ENCODE peak calls at places on chromosomes 4 and X, in six cellular contexts. One of them, this sample, is unnamed.

GRCh38 chr4:65170768-65171514 is 499.3 kb downstream of the EPHA5 start:
- DNase-seq in astrocyte of the spinal cord: no peak
- DNase-seq in lower leg skin: no peak
- DNase-seq in mucosa of descending colon: no peak
- DNase-seq in A549: no peak
- DNase-seq in fibroblast of mammary gland: no peak
- DNase-seq in this sample: no peak

GRCh38 chrX:40068048-40068447 is 29.7 kb downstream of the BCOR start:
- DNase-seq in fibroblast of mammary gland: peak
- DNase-seq in astrocyte of the spinal cord: no peak
- DNase-seq in A549: peak
- DNase-seq in lower leg skin: no peak
- DNase-seq in mucosa of descending colon: no peak
- DNase-seq in this sample: peak

GRCh38 chr4:27861381-27861787 is 1000.7 kb downstream of the STIM2 start:
- DNase-seq in lower leg skin: no peak
- DNase-seq in mucosa of descending colon: no peak
- DNase-seq in A549: peak
- DNase-seq in fibroblast of mammary gland: peak
- DNase-seq in astrocyte of the spinal cord: peak
- DNase-seq in this sample: peak

GRCh38 chr4:42995343-42995944 is 102.9 kb downstream of the GRXCR1 start:
- DNase-seq in lower leg skin: no peak
- DNase-seq in A549: peak
- DNase-seq in astrocyte of the spinal cord: peak
- DNase-seq in mucosa of descending colon: no peak
- DNase-seq in fibroblast of mammary gland: peak
- DNase-seq in this sample: peak

GRCh38 chr4:60944070-60944469 is 256.1 kb upstream of the ADGRL3 start:
- DNase-seq in astrocyte of the spinal cord: no peak
- DNase-seq in lower leg skin: no peak
- DNase-seq in A549: peak
- DNase-seq in mucosa of descending colon: no peak
- DNase-seq in fibroblast of mammary gland: no peak
- DNase-seq in this sample: no peak

GRCh38 chrX:99301990-99302389 is 1108.1 kb downstream of the PCDH19 start:
- DNase-seq in astrocyte of the spinal cord: no peak
- DNase-seq in fibroblast of mammary gland: peak
- DNase-seq in lower leg skin: no peak
- DNase-seq in A549: peak
- DNase-seq in mucosa of descending colon: no peak
- DNase-seq in this sample: peak

GRCh38 chr4:107060388-107060787 is 24.3 kb upstream of the DKK2 start:
- DNase-seq in fibroblast of mammary gland: peak
- DNase-seq in A549: no peak
- DNase-seq in astrocyte of the spinal cord: no peak
- DNase-seq in lower leg skin: no peak
- DNase-seq in mucosa of descending colon: no peak
- DNase-seq in this sample: no peak

GRCh38 chr4:141020801-141021261 is 112.4 kb downstream of the RNF150 start:
- DNase-seq in mucosa of descending colon: no peak
- DNase-seq in fibroblast of mammary gland: peak
- DNase-seq in astrocyte of the spinal cord: peak
- DNase-seq in lower leg skin: no peak
- DNase-seq in A549: no peak
- DNase-seq in this sample: no peak

GRCh38 chrX:121836000-121836399 is 788.6 kb downstream of the GLUD2 start:
- DNase-seq in fibroblast of mammary gland: no peak
- DNase-seq in lower leg skin: no peak
- DNase-seq in mucosa of descending colon: no peak
- DNase-seq in A549: no peak
- DNase-seq in astrocyte of the spinal cord: no peak
- DNase-seq in this sample: no peak

GRCh38 chr4:149933883-149934282 is 118.2 kb upstream of the IQCM start:
- DNase-seq in astrocyte of the spinal cord: no peak
- DNase-seq in fibroblast of mammary gland: peak
- DNase-seq in A549: no peak
- DNase-seq in lower leg skin: no peak
- DNase-seq in mucosa of descending colon: no peak
- DNase-seq in this sample: no peak

GRCh38 chr4:40316333-40316781 is 18.8 kb upstream of the CHRNA9 start:
- DNase-seq in fibroblast of mammary gland: peak
- DNase-seq in astrocyte of the spinal cord: peak
- DNase-seq in lower leg skin: no peak
- DNase-seq in mucosa of descending colon: peak
- DNase-seq in A549: peak
- DNase-seq in this sample: peak

GRCh38 chrX:22652596-22652995 is 347.2 kb upstream of the DDX53 start:
- DNase-seq in astrocyte of the spinal cord: peak
- DNase-seq in fibroblast of mammary gland: peak
- DNase-seq in A549: peak
- DNase-seq in lower leg skin: no peak
- DNase-seq in mucosa of descending colon: peak
- DNase-seq in this sample: no peak

GRCh38 chr4:164108971-164109370 is 614.5 kb downstream of the TMA16 start:
- DNase-seq in astrocyte of the spinal cord: no peak
- DNase-seq in fibroblast of mammary gland: no peak
- DNase-seq in lower leg skin: no peak
- DNase-seq in mucosa of descending colon: no peak
- DNase-seq in A549: no peak
- DNase-seq in this sample: no peak

GRCh38 chr4:131113704-131114103 is 2017.8 kb downstream of the C4orf33 start:
- DNase-seq in lower leg skin: no peak
- DNase-seq in fibroblast of mammary gland: no peak
- DNase-seq in astrocyte of the spinal cord: no peak
- DNase-seq in A549: no peak
- DNase-seq in mucosa of descending colon: no peak
- DNase-seq in this sample: no peak

GRCh38 chr4:16884673-16885460 is 13.6 kb downstream of the LDB2 start:
- DNase-seq in astrocyte of the spinal cord: no peak
- DNase-seq in lower leg skin: no peak
- DNase-seq in fibroblast of mammary gland: no peak
- DNase-seq in mucosa of descending colon: no peak
- DNase-seq in A549: no peak
- DNase-seq in this sample: no peak

GRCh38 chr4:158163941-158164665 is 8.7 kb downstream of the GASK1B start:
- DNase-seq in mucosa of descending colon: no peak
- DNase-seq in astrocyte of the spinal cord: no peak
- DNase-seq in A549: no peak
- DNase-seq in lower leg skin: no peak
- DNase-seq in fibroblast of mammary gland: peak
- DNase-seq in this sample: no peak

GRCh38 chr4:82594466-82594865 is 32.7 kb upstream of the TMEM150C start:
- DNase-seq in lower leg skin: no peak
- DNase-seq in mucosa of descending colon: no peak
- DNase-seq in A549: no peak
- DNase-seq in astrocyte of the spinal cord: no peak
- DNase-seq in fibroblast of mammary gland: no peak
- DNase-seq in this sample: no peak

GRCh38 chr4:122525865-122526264 is 69.3 kb upstream of the IL2 start:
- DNase-seq in A549: peak
- DNase-seq in lower leg skin: no peak
- DNase-seq in astrocyte of the spinal cord: no peak
- DNase-seq in fibroblast of mammary gland: peak
- DNase-seq in mucosa of descending colon: no peak
- DNase-seq in this sample: no peak

GRCh38 chrX:118346258-118347094 is 570 bp downstream of the WDR44 start:
- DNase-seq in lower leg skin: peak
- DNase-seq in astrocyte of the spinal cord: peak
- DNase-seq in fibroblast of mammary gland: no peak
- DNase-seq in A549: peak
- DNase-seq in mucosa of descending colon: peak
- DNase-seq in this sample: peak
- TF ChIP-seq CTCF in lower leg skin: no peak
- TF ChIP-seq CTCF in astrocyte of the spinal cord: no peak
- TF ChIP-seq CTCF in fibroblast of mammary gland: no peak
- TF ChIP-seq CTCF in A549: no peak
- TF ChIP-seq CTCF in mucosa of descending colon: no peak
- TF ChIP-seq CTCF in this sample: no peak

GRCh38 chrX:150364347-150365050 is 1.4 kb downstream of the MAMLD1 start:
- DNase-seq in mucosa of descending colon: peak
- DNase-seq in astrocyte of the spinal cord: peak
- DNase-seq in lower leg skin: no peak
- DNase-seq in A549: peak
- DNase-seq in fibroblast of mammary gland: no peak
- DNase-seq in this sample: no peak

GRCh38 chrX:150365953-150366911 is 3.1 kb downstream of the MAMLD1 start:
- DNase-seq in A549: peak
- DNase-seq in astrocyte of the spinal cord: peak
- DNase-seq in lower leg skin: peak
- DNase-seq in fibroblast of mammary gland: peak
- DNase-seq in mucosa of descending colon: peak
- DNase-seq in this sample: no peak

GRCh38 chrX:150365051-150365952 is 2.2 kb downstream of the MAMLD1 start:
- DNase-seq in lower leg skin: peak
- DNase-seq in astrocyte of the spinal cord: peak
- DNase-seq in mucosa of descending colon: peak
- DNase-seq in fibroblast of mammary gland: peak
- DNase-seq in A549: peak
- DNase-seq in this sample: no peak

GRCh38 chrX:150363561-150364346 is 637 bp downstream of the MAMLD1 start:
- DNase-seq in astrocyte of the spinal cord: peak
- DNase-seq in lower leg skin: no peak
- DNase-seq in mucosa of descending colon: peak
- DNase-seq in A549: peak
- DNase-seq in fibroblast of mammary gland: peak
- DNase-seq in this sample: no peak

DNA sequence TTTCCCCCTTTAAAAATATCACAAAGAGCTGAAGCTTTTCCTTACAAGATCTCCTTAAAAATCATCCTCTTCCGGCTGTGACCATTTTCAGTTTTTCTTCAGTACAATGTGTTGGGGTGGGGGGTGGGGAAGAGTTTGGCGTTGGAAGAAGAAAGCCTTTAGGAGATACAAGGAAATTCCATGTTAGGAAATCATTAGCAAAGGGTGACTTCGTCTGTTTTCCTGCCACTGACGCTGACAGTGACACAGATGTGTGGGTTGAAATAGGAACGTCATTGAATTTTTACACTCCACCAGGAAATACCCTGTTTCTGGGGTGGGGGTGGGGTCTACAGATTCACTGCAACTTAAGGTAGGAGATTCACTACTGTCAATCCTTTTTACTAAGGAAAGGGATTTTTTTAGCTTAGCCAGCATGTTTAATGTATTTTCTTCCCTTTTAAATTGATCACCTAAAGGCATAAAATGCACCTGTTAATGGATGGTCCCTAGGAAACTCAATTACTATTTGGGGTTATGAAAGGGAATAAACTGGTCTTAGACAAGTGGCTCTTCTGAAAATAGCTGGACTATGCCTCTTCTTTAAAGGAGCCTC is 3.9 kb downstream of the MAMLD1 start:
- DNase-seq in A549: peak
- DNase-seq in fibroblast of mammary gland: peak
- DNase-seq in astrocyte of the spinal cord: peak
- DNase-seq in mucosa of descending colon: no peak
- DNase-seq in lower leg skin: no peak
- DNase-seq in this sample: no peak
- H3K4me3 ChIP-seq in A549: peak
- H3K4me3 ChIP-seq in fibroblast of mammary gland: peak
- H3K4me3 ChIP-seq in astrocyte of the spinal cord: peak
- H3K4me3 ChIP-seq in mucosa of descending colon: no peak
- H3K4me3 ChIP-seq in lower leg skin: no peak
- H3K4me3 ChIP-seq in this sample: no peak

GRCh38 chrX:153379971-153380581 is 21.1 kb downstream of the PNMA6E start:
- DNase-seq in astrocyte of the spinal cord: no peak
- DNase-seq in A549: no peak
- DNase-seq in fibroblast of mammary gland: no peak
- DNase-seq in mucosa of descending colon: no peak
- DNase-seq in lower leg skin: no peak
- DNase-seq in this sample: no peak

GRCh38 chrX:153382563-153383482 is 18.3 kb downstream of the PNMA6E start:
- DNase-seq in fibroblast of mammary gland: no peak
- DNase-seq in mucosa of descending colon: no peak
- DNase-seq in astrocyte of the spinal cord: no peak
- DNase-seq in lower leg skin: no peak
- DNase-seq in A549: no peak
- DNase-seq in this sample: no peak

GRCh38 chrX:153380691-153381090 is 20.5 kb downstream of the PNMA6E start:
- DNase-seq in lower leg skin: no peak
- DNase-seq in mucosa of descending colon: no peak
- DNase-seq in fibroblast of mammary gland: no peak
- DNase-seq in A549: no peak
- DNase-seq in astrocyte of the spinal cord: no peak
- DNase-seq in this sample: no peak

GRCh38 chrX:153379508-153379907 is 21.6 kb downstream of the PNMA6E start:
- DNase-seq in lower leg skin: no peak
- DNase-seq in mucosa of descending colon: no peak
- DNase-seq in A549: no peak
- DNase-seq in fibroblast of mammary gland: no peak
- DNase-seq in astrocyte of the spinal cord: no peak
- DNase-seq in this sample: no peak

GRCh38 chrX:153381684-153382532 is 19.2 kb downstream of the PNMA6E start:
- DNase-seq in mucosa of descending colon: no peak
- DNase-seq in A549: peak
- DNase-seq in astrocyte of the spinal cord: peak
- DNase-seq in fibroblast of mammary gland: peak
- DNase-seq in lower leg skin: no peak
- DNase-seq in this sample: peak
- TF ChIP-seq CTCF in mucosa of descending colon: no peak
- TF ChIP-seq CTCF in A549: no peak
- TF ChIP-seq CTCF in astrocyte of the spinal cord: no peak
- TF ChIP-seq CTCF in fibroblast of mammary gland: peak
- TF ChIP-seq CTCF in lower leg skin: no peak
- TF ChIP-seq CTCF in this sample: no peak

GRCh38 chr4:183261953-183262775 is 57.9 kb downstream of the CLDN22 start:
- DNase-seq in A549: peak
- DNase-seq in lower leg skin: peak
- DNase-seq in fibroblast of mammary gland: peak
- DNase-seq in astrocyte of the spinal cord: peak
- DNase-seq in mucosa of descending colon: peak
- DNase-seq in this sample: peak
- H3K4me3 ChIP-seq in A549: no peak
- H3K4me3 ChIP-seq in lower leg skin: no peak
- H3K4me3 ChIP-seq in fibroblast of mammary gland: no peak
- H3K4me3 ChIP-seq in astrocyte of the spinal cord: no peak
- H3K4me3 ChIP-seq in mucosa of descending colon: no peak
- H3K4me3 ChIP-seq in this sample: no peak

This sample was measured in GM12865.